ENCODE peak calls at places on chromosomes 5 and 9, in six cellular contexts. L is non-pigmented ciliary epithelial cell; U is CD4-positive, alpha-beta T cell; S is central memory CD4-positive, alpha-beta T cell; D is activated gamma-delta T cell treated with Interleukin-2 at 50 U/mL for 16 hours; Y is activated T-cell treated with anti-CD3 and anti-CD28 coated beads, Interleukin-2, amount 50 U/mL, for 48 hours. V is an unnamed sample.

GRCh38 chr5:153783278-153783677 is 255.4 kb downstream of the FAM114A2 start:
- DNase-seq in L (no peak), U (no peak), S (no peak), D (no peak), Y (no peak), V (no peak)

GRCh38 chr5:103364074-103364473 is 105.5 kb downstream of the MACIR start:
- DNase-seq in L (no peak), U (no peak), S (no peak), D (no peak), Y (no peak), V (no peak)

GRCh38 chr5:175471628-175472027 is 6.7 kb upstream of the SFXN1 start:
- DNase-seq in L (no peak), U (no peak), S (no peak), D (no peak), Y (peak; percentile 64), V (no peak)

GRCh38 chr9:33143241-33143642 is 23.9 kb downstream of the B4GALT1 start:
- DNase-seq in L (no peak), U (no peak), S (no peak), D (no peak), Y (no peak), V (no peak)

GRCh38 chr5:14237313-14238086 is 94.4 kb downstream of the TRIO start:
- DNase-seq in L (no peak), U (no peak), S (no peak), D (no peak), Y (no peak), V (no peak)

GRCh38 chr5:116209166-116209565 is 124.3 kb downstream of the COMMD10 start:
- DNase-seq in L (no peak), U (no peak), S (no peak), D (no peak), Y (no peak), V (no peak)

GRCh38 chr5:113606298-113607134 is 93.0 kb downstream of the YTHDC2 start:
- DNase-seq in L (no peak), U (no peak), S (peak; percentile 43), D (peak; percentile 31), Y (peak; percentile 45), V (peak; percentile 63)

GRCh38 chr9:138075961-138076649 is 198.5 kb downstream of the CACNA1B start:
- DNase-seq in L (no peak), U (no peak), S (no peak), D (no peak), Y (no peak), V (no peak)

GRCh38 chr5:145825751-145826180 is 9.4 kb downstream of the PRELID2 start:
- DNase-seq in L (no peak), U (no peak), S (peak; percentile 15), D (no peak), Y (no peak), V (no peak)

GRCh38 chr9:33161011-33161588 is 6.0 kb downstream of the B4GALT1 start:
- DNase-seq in L (peak; percentile 95), U (peak; percentile 59), S (peak; percentile 46), D (peak; percentile 54), Y (peak; percentile 71), V (peak; percentile 73)